ENCODE peak calls at places on chromosome 6, in five cellular contexts. One of them, this sample, is unnamed.

GRCh38 chr6:35140991-35141720 is at the start of gene TCP11:
- DNase-seq in activated CD4-positive, CD25-positive, alpha-beta regulatory T cell: no peak
- DNase-seq in COR-L47: no peak
- DNase-seq in CD8-positive, alpha-beta memory T cell: peak
- DNase-seq in Caki2: no peak
- DNase-seq in this sample: no peak

GRCh38 chr6:34059136-34059731 is 86.7 kb downstream of the GRM4 start:
- DNase-seq in activated CD4-positive, CD25-positive, alpha-beta regulatory T cell: no peak
- DNase-seq in COR-L47: no peak
- DNase-seq in CD8-positive, alpha-beta memory T cell: no peak
- DNase-seq in Caki2: no peak
- DNase-seq in this sample: no peak

GRCh38 chr6:128494440-128494839 is 26.0 kb downstream of the PTPRK start:
- DNase-seq in activated CD4-positive, CD25-positive, alpha-beta regulatory T cell: no peak
- DNase-seq in COR-L47: no peak
- DNase-seq in CD8-positive, alpha-beta memory T cell: no peak
- DNase-seq in Caki2: no peak
- DNase-seq in this sample: no peak

GRCh38 chr6:108798672-108799355 is 49.4 kb upstream of the ARMC2 start:
- DNase-seq in activated CD4-positive, CD25-positive, alpha-beta regulatory T cell: peak
- DNase-seq in COR-L47: no peak
- DNase-seq in CD8-positive, alpha-beta memory T cell: peak
- DNase-seq in Caki2: no peak
- DNase-seq in this sample: no peak

GRCh38 chr6:134585529-134585873 is 267.6 kb upstream of the SGK1 start:
- DNase-seq in activated CD4-positive, CD25-positive, alpha-beta regulatory T cell: no peak
- DNase-seq in COR-L47: peak
- DNase-seq in CD8-positive, alpha-beta memory T cell: no peak
- DNase-seq in Caki2: no peak
- DNase-seq in this sample: no peak

GRCh38 chr6:159758031-159759001 is 3.5 kb upstream of the ACAT2 start:
- DNase-seq in activated CD4-positive, CD25-positive, alpha-beta regulatory T cell: no peak
- DNase-seq in COR-L47: no peak
- DNase-seq in CD8-positive, alpha-beta memory T cell: no peak
- DNase-seq in Caki2: peak
- DNase-seq in this sample: no peak

GRCh38 chr6:151681426-151682059 is 125.9 kb upstream of the ESR1 start:
- DNase-seq in activated CD4-positive, CD25-positive, alpha-beta regulatory T cell: no peak
- DNase-seq in COR-L47: no peak
- DNase-seq in CD8-positive, alpha-beta memory T cell: no peak
- DNase-seq in Caki2: peak
- DNase-seq in this sample: no peak

GRCh38 chr6:113696960-113697359 is 160.2 kb upstream of the MARCKS start:
- DNase-seq in activated CD4-positive, CD25-positive, alpha-beta regulatory T cell: no peak
- DNase-seq in COR-L47: no peak
- DNase-seq in CD8-positive, alpha-beta memory T cell: no peak
- DNase-seq in Caki2: no peak
- DNase-seq in this sample: no peak

GRCh38 chr6:105786890-105787655 is 299.1 kb upstream of the PRDM1 start:
- DNase-seq in activated CD4-positive, CD25-positive, alpha-beta regulatory T cell: no peak
- DNase-seq in COR-L47: no peak
- DNase-seq in CD8-positive, alpha-beta memory T cell: no peak
- DNase-seq in Caki2: no peak
- DNase-seq in this sample: no peak

GRCh38 chr6:9540126-9540525 is 874.7 kb downstream of the TFAP2A start:
- DNase-seq in activated CD4-positive, CD25-positive, alpha-beta regulatory T cell: no peak
- DNase-seq in COR-L47: peak
- DNase-seq in CD8-positive, alpha-beta memory T cell: no peak
- DNase-seq in Caki2: peak
- DNase-seq in this sample: no peak

GRCh38 chr6:35439308-35439707 is 12.8 kb upstream of the FANCE start:
- DNase-seq in activated CD4-positive, CD25-positive, alpha-beta regulatory T cell: no peak
- DNase-seq in COR-L47: no peak
- DNase-seq in CD8-positive, alpha-beta memory T cell: no peak
- DNase-seq in Caki2: no peak
- DNase-seq in this sample: no peak

GRCh38 chr6:15713325-15713724 is 50.5 kb upstream of the DTNBP1 start:
- DNase-seq in activated CD4-positive, CD25-positive, alpha-beta regulatory T cell: no peak
- DNase-seq in COR-L47: no peak
- DNase-seq in CD8-positive, alpha-beta memory T cell: no peak
- DNase-seq in Caki2: no peak
- DNase-seq in this sample: no peak

GRCh38 chr6:46170357-46171289 is at the start of gene ENPP5:
- DNase-seq in activated CD4-positive, CD25-positive, alpha-beta regulatory T cell: no peak
- DNase-seq in COR-L47: peak
- DNase-seq in CD8-positive, alpha-beta memory T cell: peak
- DNase-seq in Caki2: peak
- DNase-seq in this sample: peak

GRCh38 chr6:84768442-84769174 is 4.2 kb upstream of the TBX18 start:
- DNase-seq in activated CD4-positive, CD25-positive, alpha-beta regulatory T cell: no peak
- DNase-seq in COR-L47: no peak
- DNase-seq in CD8-positive, alpha-beta memory T cell: no peak
- DNase-seq in Caki2: no peak
- DNase-seq in this sample: peak

GRCh38 chr6:29763491-29764289 is 40.5 kb downstream of the HLA-F start:
- DNase-seq in activated CD4-positive, CD25-positive, alpha-beta regulatory T cell: no peak
- DNase-seq in COR-L47: no peak
- DNase-seq in CD8-positive, alpha-beta memory T cell: no peak
- DNase-seq in Caki2: peak
- DNase-seq in this sample: no peak

GRCh38 chr6:36104836-36105235 is 25.5 kb upstream of the MAPK13 start:
- DNase-seq in activated CD4-positive, CD25-positive, alpha-beta regulatory T cell: no peak
- DNase-seq in COR-L47: no peak
- DNase-seq in CD8-positive, alpha-beta memory T cell: no peak
- DNase-seq in Caki2: no peak
- DNase-seq in this sample: peak

GRCh38 chr6:136113736-136114173 is 136.4 kb downstream of the MTFR2 start:
- DNase-seq in activated CD4-positive, CD25-positive, alpha-beta regulatory T cell: no peak
- DNase-seq in COR-L47: peak
- DNase-seq in CD8-positive, alpha-beta memory T cell: no peak
- DNase-seq in Caki2: peak
- DNase-seq in this sample: peak

GRCh38 chr6:18122128-18123093 is at the start of gene NHLRC1:
- DNase-seq in activated CD4-positive, CD25-positive, alpha-beta regulatory T cell: peak
- DNase-seq in COR-L47: no peak
- DNase-seq in CD8-positive, alpha-beta memory T cell: peak
- DNase-seq in Caki2: peak
- DNase-seq in this sample: peak

GRCh38 chr6:53579338-53579737 is 34.4 kb upstream of the GCLC start:
- DNase-seq in activated CD4-positive, CD25-positive, alpha-beta regulatory T cell: no peak
- DNase-seq in COR-L47: no peak
- DNase-seq in CD8-positive, alpha-beta memory T cell: no peak
- DNase-seq in Caki2: no peak
- DNase-seq in this sample: no peak

GRCh38 chr6:11475019-11475418 is 62.5 kb upstream of the TMEM170B start:
- DNase-seq in activated CD4-positive, CD25-positive, alpha-beta regulatory T cell: no peak
- DNase-seq in COR-L47: no peak
- DNase-seq in CD8-positive, alpha-beta memory T cell: no peak
- DNase-seq in Caki2: no peak
- DNase-seq in this sample: no peak

GRCh38 chr6:40383348-40384115 is 203.6 kb downstream of the LRFN2 start:
- DNase-seq in activated CD4-positive, CD25-positive, alpha-beta regulatory T cell: no peak
- DNase-seq in COR-L47: no peak
- DNase-seq in CD8-positive, alpha-beta memory T cell: no peak
- DNase-seq in Caki2: no peak
- DNase-seq in this sample: no peak

GRCh38 chr6:43454290-43455033 is 886 bp downstream of the DLK2 start:
- DNase-seq in activated CD4-positive, CD25-positive, alpha-beta regulatory T cell: peak
- DNase-seq in COR-L47: peak
- DNase-seq in CD8-positive, alpha-beta memory T cell: peak
- DNase-seq in Caki2: peak
- DNase-seq in this sample: peak

GRCh38 chr6:121856296-121856695 is 420.9 kb downstream of the GJA1 start:
- DNase-seq in activated CD4-positive, CD25-positive, alpha-beta regulatory T cell: no peak
- DNase-seq in COR-L47: no peak
- DNase-seq in CD8-positive, alpha-beta memory T cell: no peak
- DNase-seq in Caki2: no peak
- DNase-seq in this sample: no peak

GRCh38 chr6:84774174-84775158 is 10.1 kb upstream of the TBX18 start:
- DNase-seq in activated CD4-positive, CD25-positive, alpha-beta regulatory T cell: no peak
- DNase-seq in COR-L47: peak
- DNase-seq in CD8-positive, alpha-beta memory T cell: no peak
- DNase-seq in Caki2: no peak
- DNase-seq in this sample: no peak

This sample was measured in NCI-H774.